ENCODE peak calls at places on chromosomes 1 and 21, in seven cellular contexts. One of them, this sample, is unnamed.

GRCh38 chr1:95281781-95282495 is 47.9 kb downstream of the RWDD3 start:
- DNase-seq in OCI-LY7: no peak
- DNase-seq in neural progenitor cell: no peak
- DNase-seq in HCT116: no peak
- DNase-seq in GM23338: no peak
- DNase-seq in hepatocyte: no peak
- DNase-seq in SK-N-SH: no peak
- DNase-seq in this sample: no peak

GRCh38 chr21:39885119-39885848 is 18.0 kb downstream of the PCP4 start:
- DNase-seq in OCI-LY7: no peak
- DNase-seq in neural progenitor cell: peak; percentile 47
- DNase-seq in HCT116: no peak
- DNase-seq in GM23338: no peak
- DNase-seq in hepatocyte: no peak
- DNase-seq in SK-N-SH: peak; percentile 8
- DNase-seq in this sample: no peak

GRCh38 chr1:51661081-51661518 is 44.2 kb downstream of the OSBPL9 start:
- DNase-seq in OCI-LY7: no peak
- DNase-seq in neural progenitor cell: no peak
- DNase-seq in HCT116: no peak
- DNase-seq in GM23338: no peak
- DNase-seq in hepatocyte: peak; percentile 41
- DNase-seq in SK-N-SH: no peak
- DNase-seq in this sample: no peak

GRCh38 chr1:197915797-197916686 is 1.1 kb upstream of the LHX9 start:
- DNase-seq in OCI-LY7: no peak
- DNase-seq in neural progenitor cell: peak; percentile 95
- DNase-seq in HCT116: peak; percentile 53
- DNase-seq in GM23338: peak; percentile 95
- DNase-seq in hepatocyte: peak; percentile 76
- DNase-seq in SK-N-SH: peak; percentile 90
- DNase-seq in this sample: peak; percentile 27

GRCh38 chr1:44512313-44512885 is 107.3 kb downstream of the RNF220 start:
- DNase-seq in OCI-LY7: no peak
- DNase-seq in neural progenitor cell: no peak
- DNase-seq in HCT116: no peak
- DNase-seq in GM23338: no peak
- DNase-seq in hepatocyte: no peak
- DNase-seq in SK-N-SH: no peak
- DNase-seq in this sample: no peak

GRCh38 chr1:92902406-92902744 is 58.9 kb downstream of the DIPK1A start:
- DNase-seq in OCI-LY7: no peak
- DNase-seq in neural progenitor cell: no peak
- DNase-seq in HCT116: no peak
- DNase-seq in GM23338: no peak
- DNase-seq in hepatocyte: no peak
- DNase-seq in SK-N-SH: no peak
- DNase-seq in this sample: no peak

GRCh38 chr1:230163205-230163604 is 96.2 kb downstream of the GALNT2 start:
- DNase-seq in OCI-LY7: no peak
- DNase-seq in neural progenitor cell: no peak
- DNase-seq in HCT116: no peak
- DNase-seq in GM23338: no peak
- DNase-seq in hepatocyte: peak; percentile 50
- DNase-seq in SK-N-SH: no peak
- DNase-seq in this sample: no peak

GRCh38 chr1:53123462-53124129 is 18.8 kb downstream of the SLC1A7 start:
- DNase-seq in OCI-LY7: no peak
- DNase-seq in neural progenitor cell: no peak
- DNase-seq in HCT116: no peak
- DNase-seq in GM23338: no peak
- DNase-seq in hepatocyte: no peak
- DNase-seq in SK-N-SH: no peak
- DNase-seq in this sample: no peak

GRCh38 chr21:41168391-41169257 is 664 bp downstream of the BACE2 start:
- DNase-seq in OCI-LY7: no peak
- DNase-seq in neural progenitor cell: peak; percentile 62
- DNase-seq in HCT116: no peak
- DNase-seq in GM23338: peak; percentile 65
- DNase-seq in hepatocyte: peak; percentile 66
- DNase-seq in SK-N-SH: peak; percentile 27
- DNase-seq in this sample: peak; percentile 27

GRCh38 chr1:226798427-226799411 is 59.6 kb upstream of the ITPKB start:
- DNase-seq in OCI-LY7: peak; percentile 42
- DNase-seq in neural progenitor cell: no peak
- DNase-seq in HCT116: no peak
- DNase-seq in GM23338: no peak
- DNase-seq in hepatocyte: no peak
- DNase-seq in SK-N-SH: no peak
- DNase-seq in this sample: no peak

GRCh38 chr1:11571906-11572616 is 82.2 kb downstream of the FBXO2 start:
- DNase-seq in OCI-LY7: peak; percentile 40
- DNase-seq in neural progenitor cell: peak; percentile 71
- DNase-seq in HCT116: peak; percentile 8
- DNase-seq in GM23338: peak; percentile 94
- DNase-seq in hepatocyte: no peak
- DNase-seq in SK-N-SH: no peak
- DNase-seq in this sample: peak; percentile 57

GRCh38 chr1:245862812-245863540 is 644.1 kb downstream of the SMYD3 start:
- DNase-seq in OCI-LY7: no peak
- DNase-seq in neural progenitor cell: no peak
- DNase-seq in HCT116: no peak
- DNase-seq in GM23338: no peak
- DNase-seq in hepatocyte: no peak
- DNase-seq in SK-N-SH: no peak
- DNase-seq in this sample: no peak

GRCh38 chr21:35086357-35086756 is 37.3 kb upstream of the RUNX1 start:
- DNase-seq in OCI-LY7: no peak
- DNase-seq in neural progenitor cell: no peak
- DNase-seq in HCT116: no peak
- DNase-seq in GM23338: no peak
- DNase-seq in hepatocyte: no peak
- DNase-seq in SK-N-SH: no peak
- DNase-seq in this sample: no peak

GRCh38 chr1:213499444-213499843 is 448.4 kb downstream of the RPS6KC1 start:
- DNase-seq in OCI-LY7: no peak
- DNase-seq in neural progenitor cell: no peak
- DNase-seq in HCT116: no peak
- DNase-seq in GM23338: no peak
- DNase-seq in hepatocyte: no peak
- DNase-seq in SK-N-SH: no peak
- DNase-seq in this sample: no peak

GRCh38 chr1:72140222-72140621 is 142.1 kb downstream of the NEGR1 start:
- DNase-seq in OCI-LY7: no peak
- DNase-seq in neural progenitor cell: no peak
- DNase-seq in HCT116: no peak
- DNase-seq in GM23338: no peak
- DNase-seq in hepatocyte: no peak
- DNase-seq in SK-N-SH: no peak
- DNase-seq in this sample: no peak

GRCh38 chr1:192066202-192066601 is 92.1 kb upstream of the RGS18 start:
- DNase-seq in OCI-LY7: no peak
- DNase-seq in neural progenitor cell: no peak
- DNase-seq in HCT116: peak; percentile 0
- DNase-seq in GM23338: no peak
- DNase-seq in hepatocyte: no peak
- DNase-seq in SK-N-SH: no peak
- DNase-seq in this sample: no peak

GRCh38 chr1:2235300-2235998 is 7.3 kb downstream of the SKI start:
- DNase-seq in OCI-LY7: no peak
- DNase-seq in neural progenitor cell: no peak
- DNase-seq in HCT116: no peak
- DNase-seq in GM23338: no peak
- DNase-seq in hepatocyte: no peak
- DNase-seq in SK-N-SH: no peak
- DNase-seq in this sample: no peak

GRCh38 chr1:150309758-150310495 is 11.4 kb upstream of the PRPF3 start:
- DNase-seq in OCI-LY7: no peak
- DNase-seq in neural progenitor cell: no peak
- DNase-seq in HCT116: no peak
- DNase-seq in GM23338: no peak
- DNase-seq in hepatocyte: no peak
- DNase-seq in SK-N-SH: no peak
- DNase-seq in this sample: no peak

GRCh38 chr21:35738342-35738961 is 321.9 kb downstream of the SETD4 start:
- DNase-seq in OCI-LY7: no peak
- DNase-seq in neural progenitor cell: no peak
- DNase-seq in HCT116: no peak
- DNase-seq in GM23338: no peak
- DNase-seq in hepatocyte: peak; percentile 18
- DNase-seq in SK-N-SH: no peak
- DNase-seq in this sample: no peak

GRCh38 chr1:2496087-2496622 is 20.1 kb downstream of the PLCH2 start:
- DNase-seq in OCI-LY7: peak; percentile 95
- DNase-seq in neural progenitor cell: no peak
- DNase-seq in HCT116: no peak
- DNase-seq in GM23338: no peak
- DNase-seq in hepatocyte: no peak
- DNase-seq in SK-N-SH: no peak
- DNase-seq in this sample: peak; percentile 26

GRCh38 chr1:55215194-55216021 is at the start of gene USP24:
- DNase-seq in OCI-LY7: peak; percentile 84
- DNase-seq in neural progenitor cell: peak; percentile 94
- DNase-seq in HCT116: peak; percentile 39
- DNase-seq in GM23338: peak; percentile 85
- DNase-seq in hepatocyte: peak; percentile 90
- DNase-seq in SK-N-SH: peak; percentile 95
- DNase-seq in this sample: peak; percentile 73

GRCh38 chr21:42837421-42838211 is 41.7 kb downstream of the WDR4 start:
- DNase-seq in OCI-LY7: no peak
- DNase-seq in neural progenitor cell: no peak
- DNase-seq in HCT116: no peak
- DNase-seq in GM23338: peak; percentile 52
- DNase-seq in hepatocyte: no peak
- DNase-seq in SK-N-SH: peak; percentile 43
- DNase-seq in this sample: no peak
- TF ChIP-seq EZH2phosphoT487 in OCI-LY7: no peak
- TF ChIP-seq EZH2phosphoT487 in neural progenitor cell: no peak
- TF ChIP-seq EZH2phosphoT487 in HCT116: no peak
- TF ChIP-seq EZH2phosphoT487 in GM23338: no peak
- TF ChIP-seq EZH2phosphoT487 in hepatocyte: no peak
- TF ChIP-seq EZH2phosphoT487 in SK-N-SH: no peak
- TF ChIP-seq EZH2phosphoT487 in this sample: no peak

GRCh38 chr1:236518343-236518742 is 5.4 kb upstream of the LGALS8 start:
- DNase-seq in OCI-LY7: no peak
- DNase-seq in neural progenitor cell: no peak
- DNase-seq in HCT116: no peak
- DNase-seq in GM23338: no peak
- DNase-seq in hepatocyte: no peak
- DNase-seq in SK-N-SH: no peak
- DNase-seq in this sample: no peak

GRCh38 chr1:236515443-236515958 is 8.3 kb upstream of the LGALS8 start:
- DNase-seq in OCI-LY7: no peak
- DNase-seq in neural progenitor cell: no peak
- DNase-seq in HCT116: no peak
- DNase-seq in GM23338: no peak
- DNase-seq in hepatocyte: no peak
- DNase-seq in SK-N-SH: no peak
- DNase-seq in this sample: no peak

GRCh38 chr1:236514703-236515442 is 8.9 kb upstream of the LGALS8 start:
- DNase-seq in OCI-LY7: no peak
- DNase-seq in neural progenitor cell: no peak
- DNase-seq in HCT116: no peak
- DNase-seq in GM23338: no peak
- DNase-seq in hepatocyte: no peak
- DNase-seq in SK-N-SH: no peak
- DNase-seq in this sample: no peak

GRCh38 chr1:236520445-236521005 is 3.3 kb upstream of the LGALS8 start:
- DNase-seq in OCI-LY7: no peak
- DNase-seq in neural progenitor cell: no peak
- DNase-seq in HCT116: no peak
- DNase-seq in GM23338: no peak
- DNase-seq in hepatocyte: no peak
- DNase-seq in SK-N-SH: no peak
- DNase-seq in this sample: no peak

GRCh38 chr1:236516929-236517704 is 6.7 kb upstream of the LGALS8 start:
- DNase-seq in OCI-LY7: no peak
- DNase-seq in neural progenitor cell: no peak
- DNase-seq in HCT116: no peak
- DNase-seq in GM23338: no peak
- DNase-seq in hepatocyte: peak; percentile 32
- DNase-seq in SK-N-SH: no peak
- DNase-seq in this sample: no peak
- TF ChIP-seq CTCF in OCI-LY7: no peak
- TF ChIP-seq CTCF in neural progenitor cell: no peak
- TF ChIP-seq CTCF in HCT116: no peak
- TF ChIP-seq CTCF in GM23338: no peak
- TF ChIP-seq CTCF in hepatocyte: no peak
- TF ChIP-seq CTCF in SK-N-SH: no peak
- TF ChIP-seq CTCF in this sample: no peak

GRCh38 chr1:119222271-119222670 is 81.8 kb upstream of the WARS2 start:
- DNase-seq in OCI-LY7: no peak
- DNase-seq in neural progenitor cell: no peak
- DNase-seq in HCT116: no peak
- DNase-seq in GM23338: no peak
- DNase-seq in hepatocyte: no peak
- DNase-seq in SK-N-SH: no peak
- DNase-seq in this sample: no peak

GRCh38 chr1:119225270-119225669 is 84.8 kb upstream of the WARS2 start:
- DNase-seq in OCI-LY7: no peak
- DNase-seq in neural progenitor cell: no peak
- DNase-seq in HCT116: no peak
- DNase-seq in GM23338: no peak
- DNase-seq in hepatocyte: no peak
- DNase-seq in SK-N-SH: no peak
- DNase-seq in this sample: no peak

GRCh38 chr1:119219711-119220110 is 79.3 kb upstream of the WARS2 start:
- DNase-seq in OCI-LY7: no peak
- DNase-seq in neural progenitor cell: no peak
- DNase-seq in HCT116: no peak
- DNase-seq in GM23338: no peak
- DNase-seq in hepatocyte: no peak
- DNase-seq in SK-N-SH: no peak
- DNase-seq in this sample: no peak

GRCh38 chr1:119217429-119217828 is 77.0 kb upstream of the WARS2 start:
- DNase-seq in OCI-LY7: no peak
- DNase-seq in neural progenitor cell: no peak
- DNase-seq in HCT116: no peak
- DNase-seq in GM23338: no peak
- DNase-seq in hepatocyte: no peak
- DNase-seq in SK-N-SH: no peak
- DNase-seq in this sample: no peak

DNA sequence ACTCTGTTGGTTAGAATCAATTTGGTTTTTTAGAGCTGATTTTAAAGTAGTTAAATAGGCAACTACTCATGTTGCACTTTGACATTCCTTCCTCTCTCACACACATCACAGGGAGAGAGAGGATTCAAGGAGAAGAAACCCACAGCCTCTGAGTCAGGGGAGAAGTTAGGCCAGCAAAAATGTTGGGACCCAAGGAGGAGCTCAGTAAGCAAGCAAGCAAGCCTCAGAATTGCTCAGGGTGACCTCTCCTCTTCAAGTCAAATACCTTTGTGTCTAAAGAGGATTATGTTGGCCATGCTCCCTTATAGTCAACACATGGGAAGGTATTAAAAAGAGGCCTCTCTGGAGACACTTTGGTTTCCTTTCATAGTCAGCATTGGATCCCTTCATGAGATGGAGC is 80.5 kb upstream of the WARS2 start:
- DNase-seq in OCI-LY7: no peak
- DNase-seq in neural progenitor cell: no peak
- DNase-seq in HCT116: no peak
- DNase-seq in GM23338: no peak
- DNase-seq in hepatocyte: no peak
- DNase-seq in SK-N-SH: no peak
- DNase-seq in this sample: no peak
- TF ChIP-seq EZH2phosphoT487 in OCI-LY7: no peak
- TF ChIP-seq EZH2phosphoT487 in neural progenitor cell: no peak
- TF ChIP-seq EZH2phosphoT487 in HCT116: no peak
- TF ChIP-seq EZH2phosphoT487 in GM23338: no peak
- TF ChIP-seq EZH2phosphoT487 in hepatocyte: no peak
- TF ChIP-seq EZH2phosphoT487 in SK-N-SH: no peak
- TF ChIP-seq EZH2phosphoT487 in this sample: no peak

GRCh38 chr1:87334351-87335174 is 5.9 kb downstream of the LMO4 start:
- DNase-seq in OCI-LY7: peak; percentile 30
- DNase-seq in neural progenitor cell: peak; percentile 83
- DNase-seq in HCT116: no peak
- DNase-seq in GM23338: peak; percentile 78
- DNase-seq in hepatocyte: peak; percentile 39
- DNase-seq in SK-N-SH: peak; percentile 42
- DNase-seq in this sample: peak; percentile 64
- TF ChIP-seq CTCF in OCI-LY7: no peak
- TF ChIP-seq CTCF in neural progenitor cell: peak; percentile 49
- TF ChIP-seq CTCF in HCT116: no peak
- TF ChIP-seq CTCF in GM23338: peak; percentile 39
- TF ChIP-seq CTCF in hepatocyte: no peak
- TF ChIP-seq CTCF in SK-N-SH: peak; percentile 15
- TF ChIP-seq CTCF in this sample: peak; percentile 34